ENCODE peak calls at places on chromosomes 6 and 20, in six cellular contexts. O is H9, I is IMR-90, W is mesenchymal stem cell, K is H1, U is trophoblast cell. R is an unnamed sample. For H3K79me1, the result is how much of the 10 kb centered on the place peaks cover.

GRCh38 chr6:161890959-161891358 is 617.1 kb upstream of the AGPAT4 start:
- DNase-seq in O (no peak), I (no peak), W (no peak), K (no peak), U (peak), R (no peak)

GRCh38 chr6:155234687-155235543 is 28.9 kb upstream of the CLDN20 start:
- DNase-seq in O (no peak), I (peak), W (no peak), K (no peak), U (no peak), R (no peak)

GRCh38 chr20:40046703-40047102 is 642.3 kb downstream of the MAFB start:
- DNase-seq in O (no peak), I (no peak), W (no peak), K (no peak), U (no peak), R (no peak)

GRCh38 chr6:106820412-106820852 is 154.1 kb downstream of the CD24 start:
- DNase-seq in O (no peak), I (peak), W (peak), K (no peak), U (peak), R (no peak)

GRCh38 chr6:3228791-3229565 is 1.5 kb upstream of the TUBB2B start:
- DNase-seq in O (peak), I (no peak), W (peak), K (no peak), U (peak), R (peak)

GRCh38 chr6:111011360-111012142 is 29.7 kb downstream of the RPF2 start:
- DNase-seq in O (no peak), I (peak), W (peak), K (no peak), U (peak), R (peak)

GRCh38 chr20:59365611-59366284 is 65.3 kb downstream of the EDN3 start:
- DNase-seq in O (no peak), I (no peak), W (no peak), K (no peak), U (no peak), R (no peak)

GRCh38 chr6:31711233-31711632 is 3.9 kb upstream of the LY6G6D start:
- DNase-seq in O (no peak), I (no peak), W (no peak), K (no peak), U (no peak), R (no peak)

GRCh38 chr6:39892490-39893129 is 41.7 kb downstream of the MOCS1 start:
- DNase-seq in O (peak), I (peak), W (peak), K (peak), U (peak), R (peak)

GRCh38 chr6:27293436-27294152 is 18.5 kb downstream of the POM121L2 start:
- DNase-seq in O (peak), I (peak), W (peak), K (no peak), U (peak), R (no peak)

GRCh38 chr6:48881551-48881950 is 581.5 kb downstream of the MMUT start:
- DNase-seq in O (no peak), I (no peak), W (peak), K (no peak), U (no peak), R (no peak)

GRCh38 chr6:20424679-20425078 is 23.0 kb downstream of the E2F3 start:
- DNase-seq in O (no peak), I (no peak), W (no peak), K (no peak), U (no peak), R (no peak)

GRCh38 chr20:63686492-63687321 is 9.7 kb upstream of the TNFRSF6B start:
- DNase-seq in O (no peak), I (peak), W (peak), K (no peak), U (peak), R (no peak)

GRCh38 chr6:47235964-47236760 is 73.5 kb downstream of the TNFRSF21 start:
- DNase-seq in O (no peak), I (no peak), W (peak), K (no peak), U (no peak), R (no peak)

GRCh38 chr20:32252189-32252588 is 25.3 kb upstream of the KIF3B start:
- DNase-seq in O (no peak), I (no peak), W (no peak), K (no peak), U (no peak), R (no peak)

GRCh38 chr6:22049002-22049401 is 247.8 kb downstream of the PRL start:
- DNase-seq in O (no peak), I (peak), W (no peak), K (no peak), U (peak), R (no peak)

GRCh38 chr6:33584700-33585402 is 4.8 kb upstream of the BAK1 start:
- DNase-seq in O (no peak), I (no peak), W (no peak), K (no peak), U (no peak), R (no peak)

GRCh38 chr6:36196049-36196879 is at the start of gene BRPF3:
- DNase-seq in O (peak), I (peak), W (peak), K (no peak), U (peak), R (peak)

GRCh38 chr20:35561268-35561667 is 19.4 kb downstream of the ERGIC3 start:
- DNase-seq in O (peak), I (peak), W (peak), K (no peak), U (peak), R (peak)

GRCh38 chr6:112335736-112336135 is 11.4 kb upstream of the RFPL4B start:
- DNase-seq in O (no peak), I (no peak), W (no peak), K (no peak), U (no peak), R (no peak)

GRCh38 chr6:170152989-170153388 is 137.9 kb downstream of the DLL1 start:
- DNase-seq in O (peak), I (no peak), W (no peak), K (peak), U (peak), R (peak)

GRCh38 chr6:130928993-130929678 is 101.9 kb downstream of the SMLR1 start:
- DNase-seq in O (no peak), I (peak), W (no peak), K (no peak), U (no peak), R (no peak)

GRCh38 chr20:11271920-11272594 is 598.3 kb upstream of the JAG1 start:
- DNase-seq in O (no peak), I (no peak), W (no peak), K (no peak), U (no peak), R (peak)

GRCh38 chr20:35006009-35006408 is 50.3 kb downstream of the MYH7B start:
- DNase-seq in O (peak), I (no peak), W (no peak), K (no peak), U (no peak), R (no peak)

GRCh38 chr6:38508894-38509293 is 130.8 kb downstream of the BTBD9 start:
- DNase-seq in O (no peak), I (peak), W (peak), K (no peak), U (peak), R (no peak)

DNA sequence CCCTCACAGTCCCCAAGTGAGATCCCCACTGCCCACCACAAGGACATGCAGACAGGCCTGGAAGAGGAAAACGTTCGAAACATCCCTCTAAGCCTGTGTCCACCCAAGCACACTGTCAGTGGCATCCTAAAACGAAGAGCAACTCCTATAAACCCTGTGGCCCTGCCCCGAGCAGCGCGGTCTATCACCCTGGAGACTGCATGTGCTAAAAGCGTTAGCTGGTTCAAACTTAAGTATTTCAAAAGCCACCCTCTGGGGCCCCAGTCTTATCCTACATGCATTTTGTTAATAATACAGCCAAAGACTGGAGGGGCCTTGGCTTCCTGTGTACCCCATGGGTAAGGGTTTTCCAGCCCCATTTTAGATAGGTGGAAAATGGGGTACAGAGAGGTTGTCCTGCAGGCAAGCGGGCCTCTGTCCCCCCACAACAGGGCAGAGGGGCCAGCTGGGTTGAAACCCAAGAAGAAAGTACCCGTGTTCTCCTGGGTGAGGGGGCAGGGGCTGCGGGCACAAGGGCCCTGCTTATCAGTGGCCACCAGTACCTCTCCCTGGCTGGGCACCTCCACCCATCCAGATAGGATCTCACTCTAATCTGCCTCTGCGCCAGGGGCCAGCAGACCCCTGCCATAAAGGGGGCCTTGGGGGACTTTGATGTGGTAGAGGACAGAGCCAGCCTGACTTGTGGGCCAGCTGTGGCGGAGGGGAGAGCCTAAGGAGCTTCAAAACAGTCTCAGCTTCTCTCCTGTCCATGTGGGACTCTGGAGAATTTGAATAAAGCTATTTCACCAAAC is 28.3 kb downstream of the PREX1 start:
- DNase-seq in O (no peak), I (no peak), W (no peak), K (no peak), U (no peak), R (no peak)
- H3K79me1 ChIP-seq in O (under half), I (under half), W (under half), K (under half), U (under half), R (under half)

GRCh38 chr6:45457141-45457540 is 79.4 kb upstream of the SUPT3H start:
- DNase-seq in O (no peak), I (no peak), W (no peak), K (no peak), U (no peak), R (no peak)
- H3K14ac ChIP-seq in O (no peak), I (no peak), W (no peak), K (no peak), U (no peak), R (no peak)

GRCh38 chr6:52325695-52326471 is 36.1 kb upstream of the PAQR8 start:
- DNase-seq in O (peak), I (no peak), W (peak), K (peak), U (peak), R (peak)
- H4K8ac ChIP-seq in O (no peak), I (no peak), W (no peak), K (no peak), U (peak), R (no peak)

GRCh38 chr20:17644451-17644850 is 37.6 kb downstream of the RRBP1 start:
- DNase-seq in O (no peak), I (no peak), W (no peak), K (no peak), U (peak), R (no peak)
- H3K79me1 ChIP-seq in O (under half), I (half or more), W (under half), K (under half), U (under half), R (under half)

GRCh38 chr6:5141046-5141445 is 55.9 kb downstream of the PPP1R3G start:
- DNase-seq in O (no peak), I (peak), W (peak), K (no peak), U (no peak), R (no peak)

GRCh38 chr6:5139828-5140771 is 55.0 kb downstream of the PPP1R3G start:
- DNase-seq in O (no peak), I (no peak), W (no peak), K (no peak), U (no peak), R (no peak)

GRCh38 chr6:5142131-5142530 is 57.0 kb downstream of the PPP1R3G start:
- DNase-seq in O (no peak), I (no peak), W (no peak), K (no peak), U (no peak), R (no peak)

GRCh38 chr6:5136856-5137255 is 51.7 kb downstream of the PPP1R3G start:
- DNase-seq in O (no peak), I (no peak), W (no peak), K (no peak), U (no peak), R (no peak)

DNA sequence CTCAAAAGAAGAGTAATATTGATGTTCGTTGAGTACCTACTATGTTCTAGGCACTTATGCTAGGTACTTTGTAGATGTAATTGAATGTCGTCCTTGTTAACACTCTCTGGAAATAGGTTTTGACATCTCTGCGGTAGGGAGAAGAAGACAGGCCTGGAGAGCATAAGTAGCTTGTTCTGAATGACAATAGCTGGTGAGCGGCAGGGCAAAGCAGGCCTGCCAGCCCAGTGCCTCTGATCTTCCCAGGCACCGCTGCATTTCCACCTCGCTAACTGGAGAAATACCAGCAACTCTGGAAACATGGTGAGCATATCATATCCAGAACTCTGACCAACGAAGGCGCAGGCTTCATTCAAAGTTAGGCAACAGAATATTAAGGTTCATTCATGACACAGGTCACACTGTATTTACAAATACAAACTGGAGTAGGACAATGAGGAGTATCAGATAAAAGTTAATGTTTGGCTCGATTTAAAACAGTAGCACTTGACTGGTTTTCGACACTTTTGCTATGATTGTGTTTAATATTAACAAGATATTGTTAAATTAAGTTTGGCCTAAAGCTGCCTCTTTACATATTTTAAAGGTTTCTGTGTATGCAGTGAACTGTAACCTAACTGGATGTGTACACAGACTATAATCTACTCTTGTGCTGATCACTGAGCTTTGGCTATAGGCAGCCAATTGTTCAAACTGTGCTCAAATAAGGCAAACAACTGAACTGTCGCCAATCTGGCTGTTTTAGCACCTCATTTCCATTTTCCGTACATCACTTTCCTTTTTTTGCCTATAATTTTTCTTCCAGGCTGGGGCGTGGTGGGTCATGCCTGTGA is 54.1 kb downstream of the PPP1R3G start:
- DNase-seq in O (peak), I (no peak), W (no peak), K (peak), U (no peak), R (no peak)
- H3K14ac ChIP-seq in O (no peak), I (no peak), W (no peak), K (no peak), U (no peak), R (no peak)

DNA sequence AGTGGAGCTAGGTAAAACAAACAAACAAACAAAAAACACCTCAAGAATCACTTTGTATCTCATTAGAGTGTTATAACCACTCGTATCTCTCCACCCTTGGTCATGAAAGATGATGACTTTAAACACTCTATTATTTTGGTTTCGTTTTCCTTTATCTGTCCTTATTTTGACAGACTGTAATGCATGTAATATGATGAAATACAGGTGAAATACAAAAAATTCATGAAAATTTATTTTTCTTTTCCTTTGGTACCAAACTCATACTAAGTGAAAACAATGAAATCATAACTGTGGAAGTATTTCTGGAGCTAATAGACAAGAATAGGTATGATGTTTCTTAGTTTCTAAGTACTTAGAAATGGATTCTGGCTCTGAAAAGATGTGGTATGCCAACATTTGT is 4.1 kb downstream of the OR12D2 start:
- DNase-seq in O (no peak), I (no peak), W (no peak), K (no peak), U (no peak), R (no peak)
- H4K8ac ChIP-seq in O (no peak), I (no peak), W (no peak), K (no peak), U (no peak), R (no peak)

GRCh38 chr20:48773837-48774418 is 53.9 kb downstream of the PREX1 start:
- DNase-seq in O (no peak), I (no peak), W (peak), K (no peak), U (peak), R (no peak)
- H3K79me1 ChIP-seq in O (under half), I (under half), W (under half), K (under half), U (under half), R (under half)

DNA sequence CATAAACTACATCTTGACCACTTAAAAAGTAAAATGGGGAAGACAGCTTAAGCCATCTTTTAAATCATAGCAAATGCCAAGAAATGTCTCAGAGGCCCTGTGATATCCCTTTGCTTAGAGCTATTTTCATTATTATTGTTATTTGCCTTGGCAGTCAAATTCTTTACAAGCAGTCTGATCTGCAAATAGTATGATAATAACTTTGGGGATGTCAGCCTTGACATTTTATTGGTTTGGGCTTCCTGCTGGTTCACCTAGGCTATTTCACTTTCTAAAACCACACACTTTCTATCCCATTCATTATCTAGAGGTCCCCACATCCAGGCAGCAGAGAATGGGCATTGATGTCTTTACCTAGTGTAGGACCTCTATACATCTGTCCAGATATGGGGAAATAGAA is 125.1 kb downstream of the PDE7B start:
- DNase-seq in O (no peak), I (no peak), W (no peak), K (no peak), U (no peak), R (no peak)
- H3K14ac ChIP-seq in O (no peak), I (no peak), W (no peak), K (no peak), U (no peak), R (no peak)

GRCh38 chr20:49259799-49260198 is 18.1 kb downstream of the ZNFX1 start:
- DNase-seq in O (no peak), I (no peak), W (no peak), K (no peak), U (no peak), R (no peak)
- H4K8ac ChIP-seq in O (no peak), I (no peak), W (no peak), K (no peak), U (no peak), R (no peak)

GRCh38 chr6:73309784-73310502 is 44.1 kb downstream of the DPPA5 start:
- DNase-seq in O (peak), I (peak), W (peak), K (no peak), U (peak), R (peak)
- H3K79me1 ChIP-seq in O (under half), I (under half), W (under half), K (under half), U (under half), R (under half)

R was measured in neuronal stem cell.